ENCODE peak calls at places on chromosomes 4 and X, in eight cellular contexts. M is Caco-2, P is fibroblast of lung, U is upper lobe of right lung, G is OCI-LY7, I is pancreas, V is stomach, L is left ventricle myocardium inferior. Z is an unnamed sample.
A peak's percentile ranks its signal among the peaks of the same experiment; 100 is the strongest.

GRCh38 chr4:164251257-164251656 is 502.7 kb upstream of the SMIM31 start:
- DNase-seq in M (no peak), P (no peak), U (no peak), G (no peak), I (no peak), V (no peak), L (no peak), Z (no peak)

GRCh38 chrX:40107291-40108083 is 9.7 kb upstream of the BCOR start:
- DNase-seq in M (no peak), P (no peak), U (peak; percentile 84), G (no peak), I (peak; percentile 81), V (peak; percentile 71), L (peak; percentile 51), Z (peak; percentile 81)

GRCh38 chrX:118974908-118975671 is 672 bp downstream of the LONRF3 start:
- DNase-seq in M (peak; percentile 35), P (no peak), U (peak; percentile 82), G (no peak), I (peak; percentile 58), V (peak; percentile 68), L (peak; percentile 19), Z (peak; percentile 68)

GRCh38 chr4:1086011-1086410 is 27.4 kb downstream of the RNF212 start:
- DNase-seq in M (no peak), P (no peak), U (no peak), G (no peak), I (no peak), V (no peak), L (no peak), Z (no peak)

GRCh38 chr4:105951198-105951597 is 55.9 kb downstream of the NPNT start:
- DNase-seq in M (no peak), P (peak; percentile 65), U (no peak), G (no peak), I (no peak), V (no peak), L (no peak), Z (no peak)

GRCh38 chr4:1777822-1778641 is 15.1 kb upstream of the FGFR3 start:
- DNase-seq in M (peak; percentile 86), P (no peak), U (no peak), G (no peak), I (peak; percentile 83), V (no peak), L (no peak), Z (no peak)

GRCh38 chr4:16770887-16771286 is 127.6 kb downstream of the LDB2 start:
- DNase-seq in M (no peak), P (no peak), U (no peak), G (no peak), I (no peak), V (no peak), L (no peak), Z (no peak)

GRCh38 chrX:25941087-25941486 is 197.1 kb upstream of the MAGEB18 start:
- DNase-seq in M (no peak), P (peak; percentile 3), U (no peak), G (no peak), I (no peak), V (no peak), L (no peak), Z (no peak)

GRCh38 chr4:145703850-145704528 is 24.0 kb downstream of the C4orf51 start:
- DNase-seq in M (no peak), P (no peak), U (no peak), G (no peak), I (no peak), V (no peak), L (no peak), Z (no peak)

GRCh38 chr4:3302164-3302785 is 9.5 kb downstream of the RGS12 start:
- DNase-seq in M (no peak), P (peak; percentile 31), U (peak; percentile 57), G (no peak), I (no peak), V (peak; percentile 48), L (no peak), Z (no peak)

GRCh38 chr4:156771171-156771837 is 200.3 kb downstream of the PDGFC start:
- DNase-seq in M (no peak), P (peak; percentile 89), U (no peak), G (no peak), I (peak; percentile 10), V (peak; percentile 41), L (no peak), Z (no peak)
- H3K4me1 ChIP-seq in M (no peaks in the 10 kb centered on the region), P (peaks cover 13% of the 10 kb centered on the region), U (peaks cover 13% of the 10 kb centered on the region), G (no peaks in the 10 kb centered on the region), I (peaks cover 7% of the 10 kb centered on the region), V (peaks cover 48% of the 10 kb centered on the region), L (peaks cover 53% of the 10 kb centered on the region), Z (peaks cover 28% of the 10 kb centered on the region)

GRCh38 chr4:11843340-11843739 is 414.6 kb upstream of the HS3ST1 start:
- DNase-seq in M (no peak), P (no peak), U (no peak), G (no peak), I (no peak), V (no peak), L (no peak), Z (no peak)
- H3K9me3 ChIP-seq in M (no peaks in the 10 kb centered on the region), P (no peaks in the 10 kb centered on the region), U (no peaks in the 10 kb centered on the region), G (no peaks in the 10 kb centered on the region), I (no peaks in the 10 kb centered on the region), V (no peaks in the 10 kb centered on the region), L (no peaks in the 10 kb centered on the region), Z (no peaks in the 10 kb centered on the region)

DNA sequence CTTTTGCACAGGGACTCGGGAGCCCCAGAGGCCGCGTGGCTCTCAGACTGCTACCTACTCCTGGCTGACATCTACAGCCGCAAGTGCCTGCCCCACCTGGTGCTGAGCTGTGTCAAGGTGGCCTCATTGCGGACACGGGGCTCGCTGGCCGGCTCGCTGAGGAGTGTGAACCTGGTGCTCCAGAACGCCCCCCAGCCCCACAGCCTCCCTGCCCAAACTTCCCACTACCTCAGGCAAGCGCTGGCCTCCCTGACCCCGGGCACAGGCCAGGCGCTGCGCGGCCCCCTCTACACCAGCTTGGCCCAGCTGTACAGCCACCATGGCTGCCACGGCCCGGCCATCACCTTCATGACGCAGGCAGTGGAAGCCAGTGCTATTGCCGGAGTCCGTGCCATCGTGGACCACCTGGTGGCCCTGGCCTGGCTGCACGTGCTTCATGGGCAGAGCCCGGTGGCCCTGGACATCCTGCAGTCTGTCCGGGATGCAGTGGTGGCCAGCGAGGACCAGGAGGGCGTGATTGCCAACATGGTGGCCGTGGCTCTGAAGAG is 28.8 kb downstream of the SH3TC1 start:
- DNase-seq in M (no peak), P (no peak), U (no peak), G (no peak), I (peak; percentile 43), V (no peak), L (no peak), Z (no peak)
- H3K4me1 ChIP-seq in M (peaks cover 5% of the 10 kb centered on the region), P (peaks cover 3% of the 10 kb centered on the region), U (peaks cover 17% of the 10 kb centered on the region), G (peaks cover 19% of the 10 kb centered on the region), I (peaks cover 28% of the 10 kb centered on the region), V (peaks cover 51% of the 10 kb centered on the region), L (peaks cover 18% of the 10 kb centered on the region), Z (peaks cover 19% of the 10 kb centered on the region)

DNA sequence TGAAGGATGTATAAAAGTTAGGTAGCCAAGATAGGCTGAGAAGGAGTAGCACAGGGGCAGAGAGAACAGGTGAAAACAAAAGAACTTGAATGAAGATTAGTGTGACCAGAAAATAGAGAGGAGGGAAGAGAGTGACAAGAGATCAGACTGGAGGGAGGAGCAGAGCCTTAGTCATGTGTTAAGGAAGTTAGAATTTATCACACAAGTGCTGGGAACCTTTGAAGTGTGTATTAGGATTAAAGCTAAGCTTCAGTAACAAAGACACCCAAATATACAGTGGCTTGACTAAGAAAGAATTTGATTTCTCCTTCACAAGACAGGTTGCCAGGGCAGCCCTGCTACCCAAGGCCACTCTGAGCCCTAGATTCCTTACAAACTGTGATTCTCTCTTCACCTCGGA is 10.7 kb upstream of the CCDC149 start:
- DNase-seq in M (no peak), P (no peak), U (no peak), G (no peak), I (no peak), V (no peak), L (no peak), Z (no peak)
- H3K9me3 ChIP-seq in M (peaks cover 5% of the 10 kb centered on the region), P (no peaks in the 10 kb centered on the region), U (no peaks in the 10 kb centered on the region), G (no peaks in the 10 kb centered on the region), I (no peaks in the 10 kb centered on the region), V (no peaks in the 10 kb centered on the region), L (peaks cover 13% of the 10 kb centered on the region), Z (peaks cover 8% of the 10 kb centered on the region)

Z was measured in lower lobe of right lung.